ENCODE peak calls at places on chromosome 21, in five cellular contexts. L is nephron progenitor cell; F is small intestine; A is fibroblast of mammary gland; E is CD8-positive, alpha-beta memory T cell. O is an unnamed sample.
A peak's percentile ranks its signal among the peaks of the same experiment; 100 is the strongest.

GRCh38 chr21:15004721-15005370 is 60.0 kb downstream of the NRIP1 start:
- DNase-seq in F (peak; percentile 36), E (no peak), A (no peak), L (no peak), O (peak; percentile 76)

GRCh38 chr21:36162631-36163030 is 6.0 kb downstream of the DOP1B start:
- DNase-seq in E (no peak), L (no peak), F (peak; percentile 46), A (no peak), O (no peak)

GRCh38 chr21:34944015-34944755 is 104.9 kb downstream of the RUNX1 start:
- DNase-seq in A (no peak), E (no peak), F (no peak), L (no peak), O (no peak)

GRCh38 chr21:26055841-26056264 is 114.7 kb downstream of the APP start:
- DNase-seq in E (no peak), L (peak; percentile 5), A (peak; percentile 23), F (no peak), O (peak; percentile 6)

GRCh38 chr21:45248893-45249381 is 38.8 kb downstream of the POFUT2 start:
- DNase-seq in F (no peak), E (no peak), A (peak; percentile 29), L (no peak), O (peak; percentile 16)

GRCh38 chr21:43726686-43727570 is 8.0 kb downstream of the PDXK start:
- DNase-seq in A (no peak), L (no peak), E (no peak), F (no peak), O (no peak)

GRCh38 chr21:21238882-21239400 is 240.7 kb downstream of the NCAM2 start:
- DNase-seq in E (no peak), F (no peak), L (no peak), A (no peak), O (no peak)

GRCh38 chr21:41612674-41613250 is 104.8 kb upstream of the TMPRSS2 start:
- DNase-seq in L (peak; percentile 86), E (no peak), A (peak; percentile 95), F (no peak), O (peak; percentile 71)

GRCh38 chr21:28793043-28793442 is 199.6 kb downstream of the LTN1 start:
- DNase-seq in A (peak; percentile 74), E (no peak), F (no peak), L (no peak), O (peak; percentile 27)

GRCh38 chr21:45573452-45574035 is 31.3 kb upstream of the SLC19A1 start:
- DNase-seq in L (no peak), F (no peak), A (no peak), E (no peak), O (no peak)